ENCODE peak calls at places on chromosomes 1 and 21, in four cellular contexts. C is epithelial cell of esophagus; D is activated CD8-positive, alpha-beta memory T cell treated with anti-CD3 and anti-CD28 coated beads for 1 hour; B is NCI-H1930. S is an unnamed sample.

GRCh38 chr1:199172286-199173124 is 533.7 kb downstream of the PTPRC start:
- DNase-seq in C (peak; percentile 23), D (no peak), B (no peak), S (peak; percentile 27)

GRCh38 chr1:9576903-9577302 is 11.8 kb upstream of the TMEM201 start:
- DNase-seq in C (no peak), D (no peak), B (no peak), S (no peak)

GRCh38 chr1:87150143-87150542 is 178.5 kb upstream of the LMO4 start:
- DNase-seq in C (no peak), D (no peak), B (no peak), S (no peak)

GRCh38 chr1:209652873-209653401 is 712 bp upstream of the LAMB3 start:
- DNase-seq in C (peak; percentile 100), D (no peak), B (no peak), S (peak; percentile 99)

GRCh38 chr1:41802532-41803501 is 115.9 kb downstream of the HIVEP3 start:
- DNase-seq in C (peak; percentile 78), D (no peak), B (no peak), S (peak; percentile 72)

GRCh38 chr1:40532844-40533424 is 1.5 kb downstream of the ZNF684 start:
- DNase-seq in C (peak; percentile 70), D (no peak), B (no peak), S (peak; percentile 61)

GRCh38 chr1:15994590-15995351 is 9.3 kb upstream of the SRARP start:
- DNase-seq in C (peak; percentile 68), D (peak; percentile 19), B (no peak), S (peak; percentile 41)

GRCh38 chr1:75707191-75707590 is 17.3 kb upstream of the ACADM start:
- DNase-seq in C (peak; percentile 22), D (no peak), B (no peak), S (no peak)

GRCh38 chr1:204102029-204102611 is 29.2 kb downstream of the SOX13 start:
- DNase-seq in C (no peak), D (no peak), B (no peak), S (no peak)

GRCh38 chr1:227234998-227235405 is 83.3 kb downstream of the CDC42BPA start:
- DNase-seq in C (peak; percentile 71), D (no peak), B (no peak), S (peak; percentile 77)

GRCh38 chr1:1210726-1211540 is 3.0 kb downstream of the TNFRSF4 start:
- DNase-seq in C (no peak), D (no peak), B (no peak), S (no peak)

GRCh38 chr21:42089665-42090310 is 18.7 kb downstream of the UMODL1 start:
- DNase-seq in C (no peak), D (no peak), B (no peak), S (no peak)

GRCh38 chr1:224482619-224483018 is 48.0 kb upstream of the WDR26 start:
- DNase-seq in C (peak; percentile 68), D (no peak), B (no peak), S (peak; percentile 57)

S was measured in bronchial epithelial cell.